ENCODE peak calls at places on chromosomes 11 and 22, in five cellular contexts. One of them, this sample, is unnamed.

GRCh38 chr11:105790841-105791240 is 181.0 kb downstream of the GRIA4 start:
- DNase-seq in GM20000: no peak
- DNase-seq in pancreas: no peak
- DNase-seq in heart right ventricle: no peak
- DNase-seq in neural progenitor cell: peak; percentile 34
- DNase-seq in this sample: no peak

GRCh38 chr11:2742611-2743426 is 43.0 kb upstream of the KCNQ1OT1 start:
- DNase-seq in GM20000: no peak
- DNase-seq in pancreas: peak; percentile 27
- DNase-seq in neural progenitor cell: no peak
- DNase-seq in heart right ventricle: no peak
- DNase-seq in this sample: peak; percentile 65

GRCh38 chr11:83044958-83045712 is 26.6 kb downstream of the RAB30 start:
- DNase-seq in heart right ventricle: no peak
- DNase-seq in pancreas: no peak
- DNase-seq in neural progenitor cell: no peak
- DNase-seq in GM20000: peak; percentile 37
- DNase-seq in this sample: no peak

GRCh38 chr11:69471329-69472052 is 10.0 kb upstream of the LINC01488 start:
- DNase-seq in heart right ventricle: no peak
- DNase-seq in neural progenitor cell: peak; percentile 90
- DNase-seq in pancreas: peak; percentile 30
- DNase-seq in GM20000: no peak
- DNase-seq in this sample: peak; percentile 42

GRCh38 chr11:12784987-12785386 is 110.8 kb downstream of the TEAD1 start:
- DNase-seq in heart right ventricle: peak; percentile 26
- DNase-seq in GM20000: no peak
- DNase-seq in pancreas: no peak
- DNase-seq in neural progenitor cell: no peak
- DNase-seq in this sample: no peak

GRCh38 chr11:73995731-73996130 is 13.1 kb upstream of the UCP2 start:
- DNase-seq in pancreas: no peak
- DNase-seq in GM20000: no peak
- DNase-seq in neural progenitor cell: no peak
- DNase-seq in heart right ventricle: no peak
- DNase-seq in this sample: no peak

GRCh38 chr11:112363527-112363926 is 102.9 kb upstream of the PLET1 start:
- DNase-seq in neural progenitor cell: no peak
- DNase-seq in GM20000: no peak
- DNase-seq in pancreas: no peak
- DNase-seq in heart right ventricle: no peak
- DNase-seq in this sample: no peak

GRCh38 chr11:118142809-118143208 is 9.8 kb downstream of the SCN4B start:
- DNase-seq in heart right ventricle: no peak
- DNase-seq in neural progenitor cell: no peak
- DNase-seq in GM20000: no peak
- DNase-seq in pancreas: no peak
- DNase-seq in this sample: no peak

GRCh38 chr11:76889414-76889975 is 28.8 kb downstream of the ACER3 start:
- DNase-seq in GM20000: no peak
- DNase-seq in heart right ventricle: no peak
- DNase-seq in pancreas: no peak
- DNase-seq in neural progenitor cell: no peak
- DNase-seq in this sample: no peak

GRCh38 chr11:109040303-109040702 is 375.4 kb downstream of the DDX10 start:
- DNase-seq in neural progenitor cell: peak; percentile 26
- DNase-seq in GM20000: no peak
- DNase-seq in heart right ventricle: no peak
- DNase-seq in pancreas: no peak
- DNase-seq in this sample: no peak
- TF ChIP-seq CTCF in neural progenitor cell: peak; percentile 39
- TF ChIP-seq CTCF in GM20000: no peak
- TF ChIP-seq CTCF in heart right ventricle: no peak
- TF ChIP-seq CTCF in pancreas: no peak
- TF ChIP-seq CTCF in this sample: peak; percentile 41

GRCh38 chr11:93251922-93252321 is 54.1 kb upstream of the SLC36A4 start:
- DNase-seq in neural progenitor cell: no peak
- DNase-seq in pancreas: no peak
- DNase-seq in heart right ventricle: no peak
- DNase-seq in GM20000: no peak
- DNase-seq in this sample: no peak
- TF ChIP-seq CTCF in neural progenitor cell: no peak
- TF ChIP-seq CTCF in pancreas: no peak
- TF ChIP-seq CTCF in heart right ventricle: no peak
- TF ChIP-seq CTCF in GM20000: no peak
- TF ChIP-seq CTCF in this sample: no peak

DNA sequence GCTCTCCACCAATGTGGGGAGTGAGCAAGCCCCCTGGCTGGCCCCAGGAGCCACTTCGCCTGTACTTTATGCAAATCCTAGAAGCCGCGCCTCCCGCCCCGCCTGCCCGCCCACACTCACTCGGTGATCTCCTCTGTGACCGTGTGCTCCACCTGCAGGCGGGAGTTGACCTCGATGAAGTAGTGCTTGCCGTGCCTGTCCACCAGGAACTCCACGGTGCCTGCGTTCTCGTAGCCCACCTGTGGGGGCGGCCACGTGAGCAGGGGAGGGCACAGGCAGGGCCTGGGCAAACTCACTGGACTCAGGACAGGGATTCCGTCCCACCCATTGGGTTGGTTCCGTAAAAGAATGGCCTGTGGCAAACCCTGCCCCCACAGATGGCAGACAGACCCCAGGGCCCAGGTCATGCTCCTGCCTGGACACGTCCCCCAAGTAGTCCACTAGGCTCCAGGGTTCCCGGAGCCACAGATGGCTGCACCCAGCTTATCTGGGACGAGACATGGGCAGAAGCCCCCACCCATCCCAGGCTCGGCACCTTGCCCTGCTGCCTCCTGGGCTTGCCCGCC is 11.9 kb downstream of the LRFN4 start:
- DNase-seq in neural progenitor cell: peak; percentile 86
- DNase-seq in pancreas: peak; percentile 84
- DNase-seq in heart right ventricle: no peak
- DNase-seq in GM20000: peak; percentile 94
- DNase-seq in this sample: no peak
- TF ChIP-seq CTCF in neural progenitor cell: peak; percentile 67
- TF ChIP-seq CTCF in pancreas: no peak
- TF ChIP-seq CTCF in heart right ventricle: peak; percentile 24
- TF ChIP-seq CTCF in GM20000: peak; percentile 61
- TF ChIP-seq CTCF in this sample: peak; percentile 18

GRCh38 chr11:116680349-116681125 is 92.2 kb downstream of the BUD13 start:
- DNase-seq in pancreas: no peak
- DNase-seq in neural progenitor cell: no peak
- DNase-seq in heart right ventricle: no peak
- DNase-seq in GM20000: peak; percentile 2
- DNase-seq in this sample: no peak
- TF ChIP-seq CTCF in pancreas: no peak
- TF ChIP-seq CTCF in neural progenitor cell: no peak
- TF ChIP-seq CTCF in heart right ventricle: no peak
- TF ChIP-seq CTCF in GM20000: no peak
- TF ChIP-seq CTCF in this sample: peak; percentile 1

DNA sequence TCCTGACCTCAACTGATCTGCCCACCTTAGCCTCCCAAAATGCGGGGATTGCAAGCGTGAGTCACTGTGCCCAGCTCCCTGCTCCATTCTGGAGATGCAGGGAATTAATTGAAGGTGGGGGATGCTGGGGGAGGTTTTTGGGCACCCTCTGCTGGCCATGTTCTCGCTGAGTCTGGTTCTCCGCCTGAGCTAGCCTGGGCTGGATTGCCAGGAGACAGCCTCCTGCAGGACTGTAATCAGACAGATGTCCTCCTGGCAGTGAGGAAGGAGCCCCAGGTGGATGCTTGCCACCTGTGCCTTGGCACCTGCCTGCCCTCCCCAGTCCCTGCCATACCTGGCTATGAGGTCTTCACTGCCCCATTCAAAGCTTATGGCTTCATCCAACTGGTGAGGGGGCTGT is 5.4 kb downstream of the MTFP1 start:
- DNase-seq in neural progenitor cell: no peak
- DNase-seq in pancreas: peak; percentile 19
- DNase-seq in heart right ventricle: no peak
- DNase-seq in GM20000: no peak
- DNase-seq in this sample: peak; percentile 73
- TF ChIP-seq CTCF in neural progenitor cell: peak; percentile 12
- TF ChIP-seq CTCF in pancreas: no peak
- TF ChIP-seq CTCF in heart right ventricle: no peak
- TF ChIP-seq CTCF in GM20000: no peak
- TF ChIP-seq CTCF in this sample: no peak

GRCh38 chr22:22878211-22878570 is 9.4 kb upstream of the IGLL5 start:
- DNase-seq in GM20000: no peak
- DNase-seq in neural progenitor cell: no peak
- DNase-seq in pancreas: no peak
- DNase-seq in heart right ventricle: no peak
- DNase-seq in this sample: no peak

GRCh38 chr22:22877523-22878210 is 9.9 kb upstream of the IGLL5 start:
- DNase-seq in GM20000: peak; percentile 56
- DNase-seq in neural progenitor cell: peak; percentile 87
- DNase-seq in pancreas: no peak
- DNase-seq in heart right ventricle: peak; percentile 67
- DNase-seq in this sample: no peak

GRCh38 chr22:22880645-22881044 is 7.0 kb upstream of the IGLL5 start:
- DNase-seq in heart right ventricle: no peak
- DNase-seq in pancreas: no peak
- DNase-seq in neural progenitor cell: no peak
- DNase-seq in GM20000: no peak
- DNase-seq in this sample: no peak

GRCh38 chr22:22879675-22880029 is 8.0 kb upstream of the IGLL5 start:
- DNase-seq in GM20000: no peak
- DNase-seq in heart right ventricle: no peak
- DNase-seq in neural progenitor cell: no peak
- DNase-seq in pancreas: no peak
- DNase-seq in this sample: no peak

GRCh38 chr22:22878801-22879674 is 8.6 kb upstream of the IGLL5 start:
- DNase-seq in heart right ventricle: no peak
- DNase-seq in neural progenitor cell: no peak
- DNase-seq in GM20000: no peak
- DNase-seq in pancreas: no peak
- DNase-seq in this sample: no peak
- TF ChIP-seq CTCF in heart right ventricle: no peak
- TF ChIP-seq CTCF in neural progenitor cell: peak; percentile 6
- TF ChIP-seq CTCF in GM20000: peak; percentile 18
- TF ChIP-seq CTCF in pancreas: no peak
- TF ChIP-seq CTCF in this sample: no peak

This sample was measured in chondrocyte.